ENCODE peak calls at places on chromosomes 11 and 22, in four cellular contexts. N is foreskin fibroblast; A is activated CD8-positive, alpha-beta memory T cell treated with anti-CD3 and anti-CD28 coated beads, Interleukin-2, amount 50 U/mL, for 48 hours; H is EL. G is an unnamed sample.

GRCh38 chr11:130087294-130087926 is 17.7 kb downstream of the APLP2 start:
- DNase-seq in N (no peak), A (no peak), H (no peak), G (no peak)

GRCh38 chr22:37910863-37911262 is 4.8 kb downstream of the MICALL1 start:
- DNase-seq in N (no peak), A (no peak), H (no peak), G (no peak)

GRCh38 chr22:22565991-22566390 is 6.9 kb upstream of the PRAME start:
- DNase-seq in N (peak), A (no peak), H (peak), G (no peak)

GRCh38 chr11:113176561-113176960 is 137.8 kb upstream of the TTC12 start:
- DNase-seq in N (no peak), A (no peak), H (peak), G (no peak)

GRCh38 chr22:49494555-49494954 is 333.1 kb downstream of the BRD1 start:
- DNase-seq in N (no peak), A (no peak), H (no peak), G (no peak)

GRCh38 chr22:43129426-43130425 is 13.5 kb downstream of the MCAT start:
- DNase-seq in N (no peak), A (no peak), H (no peak), G (no peak)

GRCh38 chr11:94586978-94587377 is 19.8 kb downstream of the PIWIL4 start:
- DNase-seq in N (no peak), A (no peak), H (no peak), G (no peak)

GRCh38 chr11:128411812-128412211 is 175.5 kb downstream of the ETS1 start:
- DNase-seq in N (no peak), A (no peak), H (no peak), G (no peak)

GRCh38 chr11:115924744-115925567 is 420.7 kb upstream of the CADM1 start:
- DNase-seq in N (no peak), A (no peak), H (peak), G (peak)

GRCh38 chr11:22466351-22466750 is 128.2 kb downstream of the SLC17A6 start:
- DNase-seq in N (no peak), A (no peak), H (no peak), G (no peak)

GRCh38 chr22:21926728-21927127 is 25.9 kb downstream of the PPM1F start:
- DNase-seq in N (no peak), A (no peak), H (no peak), G (no peak)

GRCh38 chr22:36379593-36380361 is 8.0 kb downstream of the MYH9 start:
- DNase-seq in N (no peak), A (peak), H (peak), G (peak)

GRCh38 chr11:44842219-44842618 is 108.5 kb downstream of the TP53I11 start:
- DNase-seq in N (peak), A (no peak), H (peak), G (no peak)

GRCh38 chr11:31657091-31657490 is 147.5 kb downstream of the ELP4 start:
- DNase-seq in N (no peak), A (no peak), H (peak), G (no peak)

GRCh38 chr11:78646564-78647185 is 72.0 kb upstream of the NARS2 start:
- DNase-seq in N (no peak), A (no peak), H (peak), G (peak)

GRCh38 chr11:43919852-43920597 is 22.4 kb upstream of the C11orf96 start:
- DNase-seq in N (no peak), A (no peak), H (no peak), G (no peak)

GRCh38 chr11:128772814-128773213 is 78.9 kb downstream of the FLI1 start:
- DNase-seq in N (no peak), A (peak), H (no peak), G (no peak)

GRCh38 chr22:20571531-20572007 is 64.2 kb downstream of the MED15 start:
- DNase-seq in N (no peak), A (peak), H (no peak), G (no peak)

GRCh38 chr22:31039393-31039792 is 41.7 kb upstream of the SMTN start:
- DNase-seq in N (peak), A (no peak), H (peak), G (no peak)

GRCh38 chr11:130109441-130109840 is 39.7 kb downstream of the APLP2 start:
- DNase-seq in N (no peak), A (no peak), H (no peak), G (no peak)

GRCh38 chr11:128865490-128865889 is 1.6 kb downstream of the KCNJ1 start:
- DNase-seq in N (no peak), A (peak), H (peak), G (no peak)

GRCh38 chr22:41320416-41321240 is 19.3 kb downstream of the ZC3H7B start:
- DNase-seq in N (no peak), A (no peak), H (no peak), G (no peak)

GRCh38 chr22:25833091-25833490 is 91.1 kb downstream of the MYO18B start:
- DNase-seq in N (no peak), A (no peak), H (no peak), G (no peak)

GRCh38 chr11:76592025-76592914 is 78.3 kb downstream of the LRRC32 start:
- DNase-seq in N (no peak), A (no peak), H (no peak), G (no peak)

GRCh38 chr22:26273011-26273675 is 103.9 kb downstream of the SEZ6L start:
- DNase-seq in N (no peak), A (no peak), H (no peak), G (no peak)

GRCh38 chr11:78277314-78277994 is 88.7 kb downstream of the USP35 start:
- DNase-seq in N (no peak), A (no peak), H (no peak), G (no peak)